ENCODE peak calls at places on chromosome 11, in six cellular contexts. J, W, L, C, O and U are unnamed samples.

GRCh38 chr11:106988151-106988806 is 30.0 kb downstream of the GUCY1A2 start:
- DNase-seq in J (no peak), W (peak), L (peak), C (peak), O (peak), U (no peak)

GRCh38 chr11:91097069-91097468 is 874.2 kb upstream of the CHORDC1 start:
- DNase-seq in J (no peak), W (no peak), L (no peak), C (no peak), O (no peak), U (no peak)

GRCh38 chr11:10778217-10778970 is 27.3 kb downstream of the CTR9 start:
- DNase-seq in J (no peak), W (peak), L (peak), C (no peak), O (peak), U (no peak)

GRCh38 chr11:65634905-65635731 is 2.8 kb upstream of the SIPA1 start:
- DNase-seq in J (no peak), W (no peak), L (no peak), C (no peak), O (no peak), U (peak)

GRCh38 chr11:105282658-105283057 is 143.1 kb upstream of the CARD18 start:
- DNase-seq in J (no peak), W (no peak), L (no peak), C (no peak), O (no peak), U (no peak)

GRCh38 chr11:36164522-36165250 is 124.5 kb downstream of the COMMD9 start:
- DNase-seq in J (no peak), W (peak), L (peak), C (no peak), O (no peak), U (no peak)

GRCh38 chr11:125454047-125454446 is 42.0 kb downstream of the FEZ1 start:
- DNase-seq in J (no peak), W (no peak), L (no peak), C (no peak), O (no peak), U (no peak)

GRCh38 chr11:66970371-66970807 is 4.7 kb upstream of the C11orf86 start:
- DNase-seq in J (no peak), W (no peak), L (no peak), C (no peak), O (no peak), U (no peak)

GRCh38 chr11:117663826-117664225 is 133.2 kb downstream of the DSCAML1 start:
- DNase-seq in J (no peak), W (no peak), L (peak), C (no peak), O (no peak), U (no peak)

DNA sequence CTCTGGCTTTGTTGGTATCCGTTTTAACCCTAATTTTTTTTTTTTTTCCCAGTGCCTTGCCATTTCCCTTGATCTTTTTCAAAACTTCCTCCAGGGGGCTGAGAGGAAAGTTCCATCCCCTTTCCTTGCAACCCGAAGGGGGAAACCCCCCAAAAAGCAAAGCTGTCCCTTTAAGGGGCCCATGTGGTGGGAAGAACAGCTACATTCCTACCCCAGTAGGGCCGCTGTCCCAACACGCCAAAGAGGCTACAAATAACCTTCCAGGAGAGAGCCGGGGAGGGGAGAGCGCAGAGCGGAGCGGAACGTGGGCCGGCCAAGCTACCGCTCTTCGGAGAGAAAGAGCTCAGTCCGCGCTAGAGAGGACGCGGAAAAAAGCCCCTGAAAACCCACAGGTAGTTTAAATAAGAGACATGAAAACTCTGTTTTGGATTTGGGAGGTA is 1.7 kb downstream of the LRP4 start:
- DNase-seq in J (no peak), W (peak), L (peak), C (no peak), O (peak), U (no peak)
- TF ChIP-seq EZH2 in J (no peak), W (no peak), L (no peak), C (peak), O (no peak), U (no peak)

GRCh38 chr11:69416123-69416475 is 65.4 kb upstream of the LINC01488 start:
- DNase-seq in J (no peak), W (no peak), L (no peak), C (no peak), O (no peak), U (no peak)

GRCh38 chr11:69418576-69419296 is 62.7 kb upstream of the LINC01488 start:
- DNase-seq in J (no peak), W (no peak), L (no peak), C (no peak), O (no peak), U (no peak)

GRCh38 chr11:69416746-69417145 is 64.7 kb upstream of the LINC01488 start:
- DNase-seq in J (no peak), W (no peak), L (no peak), C (no peak), O (no peak), U (no peak)

GRCh38 chr11:69415411-69416122 is 65.9 kb upstream of the LINC01488 start:
- DNase-seq in J (no peak), W (no peak), L (no peak), C (no peak), O (no peak), U (no peak)

GRCh38 chr11:69417211-69418085 is 64.0 kb upstream of the LINC01488 start:
- DNase-seq in J (no peak), W (no peak), L (no peak), C (no peak), O (no peak), U (no peak)
- TF ChIP-seq EZH2 in J (no peak), W (no peak), L (no peak), C (no peak), O (no peak), U (no peak)

DNA sequence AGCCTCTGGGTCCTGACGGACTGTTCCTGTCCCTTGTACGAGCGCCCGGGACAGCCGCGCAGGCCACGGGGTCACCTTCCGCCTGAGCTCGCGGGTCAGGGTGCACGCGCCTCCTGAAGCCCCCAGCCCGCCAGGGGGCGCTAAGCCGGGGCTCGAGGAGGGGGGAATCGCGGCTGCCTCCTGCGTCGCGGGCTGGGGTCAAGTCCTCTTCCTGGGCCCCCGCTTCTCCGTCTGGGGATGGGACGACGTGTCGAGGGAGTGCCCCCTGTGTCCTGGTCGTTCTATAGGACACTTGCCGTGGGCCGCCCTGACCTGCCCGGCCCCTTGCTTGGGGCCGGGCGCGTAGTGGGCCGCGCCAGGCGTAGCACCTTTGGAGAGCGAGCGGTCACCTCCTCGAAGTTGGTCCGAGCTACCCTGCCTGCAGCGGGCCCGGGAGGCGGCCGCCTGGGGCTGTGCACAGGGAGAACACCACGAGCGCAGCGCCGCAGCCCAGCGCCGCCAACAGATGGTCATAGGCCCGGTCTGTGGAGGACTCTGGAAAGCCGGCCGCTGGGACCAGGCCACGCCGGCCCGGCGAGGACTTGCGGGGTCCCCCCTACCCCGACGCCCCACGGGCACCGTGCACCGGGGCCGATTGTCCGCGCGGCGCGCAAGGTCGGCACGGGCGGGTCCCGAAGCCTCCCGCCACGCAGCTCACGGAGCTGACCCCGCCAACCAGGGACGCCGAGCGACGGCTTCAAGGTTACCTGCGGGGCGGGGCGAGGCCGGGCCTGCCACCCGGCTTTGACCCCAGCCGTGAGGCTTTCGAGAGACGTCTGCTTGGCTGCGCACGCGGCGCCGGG is 2.7 kb upstream of the WNT11 start:
- DNase-seq in J (no peak), W (peak), L (peak), C (peak), O (no peak), U (peak)
- TF ChIP-seq EZH2 in J (peak), W (peak), L (peak), C (no peak), O (peak), U (no peak)

GRCh38 chr11:130672911-130673310 is 224.5 kb downstream of the ADAMTS15 start:
- DNase-seq in J (no peak), W (no peak), L (no peak), C (no peak), O (peak), U (no peak)

GRCh38 chr11:130674686-130675085 is 226.2 kb downstream of the ADAMTS15 start:
- DNase-seq in J (no peak), W (no peak), L (peak), C (no peak), O (peak), U (no peak)

GRCh38 chr11:130670200-130670599 is 221.8 kb downstream of the ADAMTS15 start:
- DNase-seq in J (no peak), W (no peak), L (no peak), C (no peak), O (no peak), U (no peak)

GRCh38 chr11:130673698-130674097 is 225.3 kb downstream of the ADAMTS15 start:
- DNase-seq in J (no peak), W (no peak), L (peak), C (no peak), O (no peak), U (no peak)

GRCh38 chr11:130671801-130672700 is 223.6 kb downstream of the ADAMTS15 start:
- DNase-seq in J (no peak), W (peak), L (peak), C (no peak), O (peak), U (no peak)
- TF ChIP-seq EZH2 in J (no peak), W (no peak), L (no peak), C (no peak), O (no peak), U (no peak)

GRCh38 chr11:64608636-64609035 is 17.6 kb downstream of the SLC22A12 start:
- DNase-seq in J (no peak), W (no peak), L (no peak), C (no peak), O (no peak), U (no peak)
- TF ChIP-seq EZH2 in J (no peak), W (peak), L (no peak), C (no peak), O (no peak), U (no peak)

GRCh38 chr11:84193706-84194105 is 907.5 kb upstream of the CCDC90B start:
- DNase-seq in J (no peak), W (no peak), L (no peak), C (no peak), O (no peak), U (no peak)

GRCh38 chr11:84194696-84195095 is 908.5 kb upstream of the CCDC90B start:
- DNase-seq in J (no peak), W (no peak), L (no peak), C (no peak), O (no peak), U (no peak)
- TF ChIP-seq EZH2 in J (no peak), W (no peak), L (no peak), C (no peak), O (no peak), U (no peak)

DNA sequence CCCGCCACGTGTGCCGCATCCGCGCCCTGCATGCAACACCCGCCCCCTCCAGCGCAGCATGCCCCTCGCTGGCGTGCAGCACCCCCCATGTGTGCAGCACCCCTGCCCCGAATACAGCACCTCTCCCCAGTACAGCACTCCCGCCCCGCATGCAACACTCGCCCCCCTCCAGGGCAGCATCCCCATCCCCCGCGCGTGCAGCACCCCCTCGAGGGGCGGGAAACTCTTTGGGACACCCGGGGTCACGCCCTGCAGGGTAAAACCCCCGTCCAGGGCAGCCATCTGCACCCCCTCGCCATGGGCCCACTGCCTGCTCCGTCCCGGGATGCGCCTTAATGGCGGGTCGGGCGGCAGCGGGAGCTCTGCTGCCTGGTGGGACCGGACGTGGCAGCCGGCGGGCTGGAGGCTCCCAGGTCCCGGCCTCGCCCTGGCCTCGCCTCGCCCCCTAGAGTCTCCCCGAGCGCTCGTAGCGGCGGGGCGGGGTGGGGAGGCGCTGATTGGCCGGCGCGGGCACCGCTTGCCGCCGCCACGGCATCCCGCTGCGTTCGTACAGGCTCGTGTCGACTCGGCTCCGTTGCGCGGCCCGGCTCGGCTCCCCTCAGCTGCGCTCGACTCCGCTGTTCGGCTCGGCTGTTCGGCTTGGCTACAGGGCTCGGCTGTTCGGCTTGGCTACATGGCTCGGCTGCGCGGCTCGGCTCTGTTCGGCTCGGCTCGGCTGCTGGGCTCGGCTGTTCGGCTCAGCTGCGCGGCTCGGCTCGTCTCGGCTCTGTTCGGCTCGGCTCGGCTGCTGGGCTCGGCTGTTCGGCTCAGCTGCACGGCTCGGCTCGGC is 417 bp upstream of the BRSK2 start:
- DNase-seq in J (peak), W (peak), L (peak), C (no peak), O (peak), U (peak)
- TF ChIP-seq EZH2 in J (no peak), W (no peak), L (no peak), C (no peak), O (peak), U (no peak)